ENCODE peak calls at places on chromosomes 3 and 15, in ten cellular contexts. K is heart right ventricle, Z is GM13976, H is astrocyte of the spinal cord, Y is kidney epithelial cell, P is PC-9, D is transverse colon, J is PC-3, U is right lobe of liver, L is Peyer's patch. O is an unnamed sample.

GRCh38 chr15:79311901-79312553 is 1.1 kb downstream of the TMED3 start:
- DNase-seq in K (no peak), Z (peak; percentile 32), H (no peak), Y (no peak), P (peak; percentile 20), D (no peak), J (peak; percentile 45), U (no peak), L (no peak), O (no peak)

GRCh38 chr15:91801836-91802534 is 51.5 kb upstream of the SLCO3A1 start:
- DNase-seq in K (no peak), Z (no peak), H (no peak), Y (no peak), P (peak; percentile 11), D (no peak), J (peak; percentile 24), U (no peak), L (no peak), O (no peak)

GRCh38 chr15:93479679-93480078 is 390.7 kb upstream of the RGMA start:
- DNase-seq in K (peak; percentile 39), Z (no peak), H (no peak), Y (no peak), P (no peak), D (peak; percentile 12), J (no peak), U (no peak), L (no peak), O (no peak)

GRCh38 chr3:47979070-47979469 is 37.1 kb downstream of the MAP4 start:
- DNase-seq in K (no peak), Z (no peak), H (no peak), Y (no peak), P (no peak), D (no peak), J (no peak), U (no peak), L (no peak), O (no peak)

GRCh38 chr3:41753651-41754050 is 208.3 kb downstream of the ULK4 start:
- DNase-seq in K (no peak), Z (no peak), H (no peak), Y (no peak), P (no peak), D (no peak), J (no peak), U (no peak), L (no peak), O (no peak)

GRCh38 chr15:85333132-85333831 is 47.1 kb upstream of the AKAP13 start:
- DNase-seq in K (no peak), Z (no peak), H (peak; percentile 91), Y (no peak), P (no peak), D (no peak), J (no peak), U (no peak), L (no peak), O (no peak)

GRCh38 chr15:72313881-72314280 is 6.1 kb downstream of the CELF6 start:
- DNase-seq in K (no peak), Z (no peak), H (no peak), Y (no peak), P (no peak), D (no peak), J (no peak), U (no peak), L (no peak), O (no peak)

GRCh38 chr3:53254810-53255359 is 937 bp downstream of the TKT start:
- DNase-seq in K (peak; percentile 66), Z (peak; percentile 85), H (peak; percentile 44), Y (no peak), P (no peak), D (peak; percentile 86), J (peak; percentile 71), U (peak; percentile 74), L (peak; percentile 85), O (no peak)

GRCh38 chr3:193620055-193620454 is 27.0 kb downstream of the OPA1 start:
- DNase-seq in K (no peak), Z (no peak), H (no peak), Y (no peak), P (no peak), D (no peak), J (no peak), U (no peak), L (no peak), O (no peak)

GRCh38 chr15:39654308-39654707 is 73.4 kb downstream of the THBS1 start:
- DNase-seq in K (no peak), Z (no peak), H (no peak), Y (no peak), P (no peak), D (no peak), J (no peak), U (no peak), L (no peak), O (no peak)

GRCh38 chr3:37899711-37900306 is 38.1 kb downstream of the CTDSPL start:
- DNase-seq in K (no peak), Z (no peak), H (no peak), Y (no peak), P (no peak), D (no peak), J (no peak), U (no peak), L (no peak), O (no peak)

GRCh38 chr3:143476965-143477640 is 357.5 kb downstream of the CHST2 start:
- DNase-seq in K (no peak), Z (no peak), H (no peak), Y (no peak), P (no peak), D (no peak), J (no peak), U (no peak), L (no peak), O (no peak)

GRCh38 chr15:91892417-91892816 is 38.9 kb downstream of the SLCO3A1 start:
- DNase-seq in K (no peak), Z (no peak), H (no peak), Y (no peak), P (no peak), D (no peak), J (no peak), U (no peak), L (no peak), O (no peak)

GRCh38 chr3:16476636-16477035 is 36.9 kb downstream of the RFTN1 start:
- DNase-seq in K (no peak), Z (no peak), H (peak; percentile 97), Y (peak; percentile 72), P (no peak), D (no peak), J (peak; percentile 41), U (no peak), L (no peak), O (no peak)

GRCh38 chr15:56051700-56052099 is 58.3 kb upstream of the NEDD4 start:
- DNase-seq in K (no peak), Z (no peak), H (no peak), Y (no peak), P (no peak), D (no peak), J (no peak), U (no peak), L (no peak), O (no peak)

GRCh38 chr3:141123677-141124410 is 72.7 kb downstream of the SPSB4 start:
- DNase-seq in K (no peak), Z (no peak), H (no peak), Y (no peak), P (no peak), D (no peak), J (no peak), U (peak; percentile 21), L (no peak), O (no peak)

GRCh38 chr3:89145995-89146394 is 38.6 kb downstream of the EPHA3 start:
- DNase-seq in K (no peak), Z (no peak), H (peak; percentile 88), Y (peak; percentile 78), P (no peak), D (no peak), J (peak; percentile 76), U (no peak), L (no peak), O (no peak)

GRCh38 chr15:31396881-31397560 is 70.4 kb downstream of the KLF13 start:
- DNase-seq in K (peak; percentile 95), Z (peak; percentile 59), H (no peak), Y (no peak), P (peak; percentile 40), D (peak; percentile 97), J (peak; percentile 70), U (peak; percentile 89), L (peak; percentile 98), O (peak; percentile 88)

GRCh38 chr15:75758071-75758872 is 45.6 kb upstream of the CSPG4 start:
- DNase-seq in K (peak; percentile 88), Z (peak; percentile 88), H (peak; percentile 77), Y (no peak), P (peak; percentile 82), D (peak; percentile 93), J (peak; percentile 64), U (peak; percentile 92), L (peak; percentile 89), O (peak; percentile 74)
- TF ChIP-seq CTCF in K (peak; percentile 57), Z (peak; percentile 19), H (peak; percentile 34), Y (peak; percentile 23), P (no peak), D (peak; percentile 30), J (peak; percentile 14), U (peak; percentile 17), L (peak; percentile 44), O (peak; percentile 40)

GRCh38 chr3:123739146-123739545 is 145.0 kb downstream of the MYLK start:
- DNase-seq in K (no peak), Z (no peak), H (no peak), Y (no peak), P (no peak), D (no peak), J (no peak), U (no peak), L (no peak), O (no peak)
- TF ChIP-seq CTCF in K (no peak), Z (no peak), H (no peak), Y (no peak), P (no peak), D (no peak), J (no peak), U (no peak), L (no peak), O (no peak)

GRCh38 chr3:99808163-99808794 is 9.4 kb upstream of the CMSS1 start:
- DNase-seq in K (no peak), Z (no peak), H (peak; percentile 83), Y (peak; percentile 39), P (peak; percentile 60), D (peak; percentile 29), J (peak; percentile 78), U (no peak), L (no peak), O (no peak)
- TF ChIP-seq CTCF in K (peak; percentile 84), Z (peak; percentile 75), H (peak; percentile 88), Y (peak; percentile 86), P (peak; percentile 86), D (peak; percentile 67), J (peak; percentile 90), U (peak; percentile 78), L (peak; percentile 52), O (peak; percentile 83)

DNA sequence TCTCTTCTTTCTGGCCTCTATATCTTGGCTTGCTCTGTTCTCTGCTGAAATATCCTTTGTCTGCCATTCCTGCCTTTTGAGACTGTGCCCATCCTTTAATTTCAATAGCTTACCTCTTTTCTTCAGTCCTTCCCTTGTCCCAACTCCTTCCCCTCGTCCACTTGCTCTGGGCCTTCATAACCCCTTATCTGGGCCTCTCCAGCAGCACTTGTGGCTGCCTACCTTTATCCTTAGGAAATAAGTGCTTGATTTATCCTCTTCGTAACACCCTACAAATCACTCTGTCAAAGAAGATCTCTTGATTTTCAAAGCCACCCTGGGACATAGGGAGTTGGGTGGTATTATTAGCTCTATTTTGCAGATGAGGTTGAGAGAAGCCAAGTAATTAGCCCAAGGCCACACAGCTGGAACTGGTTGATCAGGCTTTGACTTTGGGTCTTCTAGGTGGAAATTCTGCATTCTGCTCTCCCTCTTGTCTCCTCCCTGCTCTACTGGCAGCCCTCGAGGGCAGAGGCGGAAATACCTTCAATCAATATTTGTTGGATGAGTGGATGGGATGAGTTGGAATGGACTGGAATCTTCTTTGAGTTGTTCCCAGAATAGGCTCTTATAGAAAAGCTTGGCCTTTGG is 84.0 kb upstream of the TLE3 start:
- DNase-seq in K (no peak), Z (no peak), H (no peak), Y (no peak), P (no peak), D (no peak), J (no peak), U (no peak), L (no peak), O (no peak)
- TF ChIP-seq CTCF in K (no peak), Z (no peak), H (no peak), Y (no peak), P (no peak), D (no peak), J (no peak), U (no peak), L (no peak), O (no peak)

O was measured in CD14-positive monocyte.